ENCODE peak calls at places on chromosomes 3 and 15, in five cellular contexts. One of them, this sample, is unnamed.

GRCh38 chr3:52524752-52525661 is 8.7 kb downstream of the NT5DC2 start:
- DNase-seq in NCI-H460: no peak
- DNase-seq in glomerular endothelial cell: no peak
- DNase-seq in HS-5: no peak
- DNase-seq in GM10248: no peak
- DNase-seq in this sample: no peak

GRCh38 chr3:165643433-165643824 is 193.8 kb downstream of the BCHE start:
- DNase-seq in NCI-H460: no peak
- DNase-seq in glomerular endothelial cell: no peak
- DNase-seq in GM10248: no peak
- DNase-seq in HS-5: no peak
- DNase-seq in this sample: no peak

GRCh38 chr3:76509179-76509830 is 530.6 kb upstream of the ROBO2 start:
- DNase-seq in HS-5: no peak
- DNase-seq in GM10248: no peak
- DNase-seq in glomerular endothelial cell: no peak
- DNase-seq in NCI-H460: no peak
- DNase-seq in this sample: no peak

GRCh38 chr15:40323953-40324937 is 753 bp downstream of the INAFM2 start:
- DNase-seq in HS-5: no peak
- DNase-seq in NCI-H460: no peak
- DNase-seq in glomerular endothelial cell: no peak
- DNase-seq in GM10248: no peak
- DNase-seq in this sample: peak; percentile 34

GRCh38 chr3:183958226-183958625 is 59.5 kb downstream of the ABCC5 start:
- DNase-seq in HS-5: no peak
- DNase-seq in NCI-H460: no peak
- DNase-seq in glomerular endothelial cell: no peak
- DNase-seq in GM10248: no peak
- DNase-seq in this sample: no peak

GRCh38 chr15:62208884-62209283 is 43.8 kb upstream of the C2CD4B start:
- DNase-seq in HS-5: no peak
- DNase-seq in glomerular endothelial cell: no peak
- DNase-seq in GM10248: no peak
- DNase-seq in NCI-H460: no peak
- DNase-seq in this sample: no peak

GRCh38 chr3:43632269-43632733 is 10.5 kb upstream of the ANO10 start:
- DNase-seq in GM10248: no peak
- DNase-seq in glomerular endothelial cell: peak; percentile 65
- DNase-seq in NCI-H460: no peak
- DNase-seq in HS-5: peak; percentile 29
- DNase-seq in this sample: no peak

GRCh38 chr15:76642671-76643070 is 262.5 kb downstream of the SCAPER start:
- DNase-seq in HS-5: no peak
- DNase-seq in glomerular endothelial cell: no peak
- DNase-seq in NCI-H460: no peak
- DNase-seq in GM10248: no peak
- DNase-seq in this sample: no peak

GRCh38 chr3:182735672-182736071 is 57.6 kb upstream of the ATP11B start:
- DNase-seq in GM10248: no peak
- DNase-seq in HS-5: no peak
- DNase-seq in glomerular endothelial cell: peak; percentile 68
- DNase-seq in NCI-H460: no peak
- DNase-seq in this sample: no peak

GRCh38 chr3:49397470-49397869 is 14.3 kb downstream of the RHOA start:
- DNase-seq in HS-5: no peak
- DNase-seq in NCI-H460: no peak
- DNase-seq in glomerular endothelial cell: no peak
- DNase-seq in GM10248: no peak
- DNase-seq in this sample: no peak

GRCh38 chr3:173403376-173403775 is 5.8 kb downstream of the NLGN1 start:
- DNase-seq in NCI-H460: no peak
- DNase-seq in glomerular endothelial cell: no peak
- DNase-seq in HS-5: no peak
- DNase-seq in GM10248: no peak
- DNase-seq in this sample: no peak

GRCh38 chr15:64112904-64113303 is 17.1 kb downstream of the SNX1 start:
- DNase-seq in NCI-H460: no peak
- DNase-seq in GM10248: no peak
- DNase-seq in HS-5: no peak
- DNase-seq in glomerular endothelial cell: no peak
- DNase-seq in this sample: no peak

GRCh38 chr15:95127356-95127755 is 896.0 kb downstream of the MCTP2 start:
- DNase-seq in HS-5: no peak
- DNase-seq in glomerular endothelial cell: no peak
- DNase-seq in NCI-H460: no peak
- DNase-seq in GM10248: no peak
- DNase-seq in this sample: no peak

GRCh38 chr15:67107014-67107812 is 41.8 kb downstream of the SMAD3 start:
- DNase-seq in NCI-H460: peak; percentile 93
- DNase-seq in HS-5: peak; percentile 91
- DNase-seq in glomerular endothelial cell: peak; percentile 94
- DNase-seq in GM10248: no peak
- DNase-seq in this sample: no peak

GRCh38 chr15:99435761-99436346 is 129.9 kb upstream of the MEF2A start:
- DNase-seq in GM10248: no peak
- DNase-seq in HS-5: no peak
- DNase-seq in glomerular endothelial cell: no peak
- DNase-seq in NCI-H460: no peak
- DNase-seq in this sample: no peak

GRCh38 chr3:30749230-30749629 is 142.8 kb downstream of the TGFBR2 start:
- DNase-seq in GM10248: no peak
- DNase-seq in NCI-H460: no peak
- DNase-seq in glomerular endothelial cell: no peak
- DNase-seq in HS-5: no peak
- DNase-seq in this sample: no peak

GRCh38 chr3:40574661-40575060 is 49.9 kb downstream of the ZNF621 start:
- DNase-seq in glomerular endothelial cell: no peak
- DNase-seq in NCI-H460: no peak
- DNase-seq in GM10248: no peak
- DNase-seq in HS-5: no peak
- DNase-seq in this sample: no peak

GRCh38 chr3:49132437-49133225 is at the start of gene LAMB2:
- DNase-seq in NCI-H460: peak; percentile 62
- DNase-seq in HS-5: peak; percentile 47
- DNase-seq in GM10248: no peak
- DNase-seq in glomerular endothelial cell: peak; percentile 48
- DNase-seq in this sample: no peak

GRCh38 chr3:48400824-48401433 is 28.9 kb downstream of the FBXW12 start:
- DNase-seq in HS-5: no peak
- DNase-seq in glomerular endothelial cell: peak; percentile 16
- DNase-seq in NCI-H460: peak; percentile 58
- DNase-seq in GM10248: peak; percentile 86
- DNase-seq in this sample: peak; percentile 84

GRCh38 chr3:113304856-113305540 is 93.6 kb downstream of the BOC start:
- DNase-seq in NCI-H460: no peak
- DNase-seq in HS-5: no peak
- DNase-seq in GM10248: no peak
- DNase-seq in glomerular endothelial cell: no peak
- DNase-seq in this sample: no peak

GRCh38 chr3:46242120-46242519 is at the start of gene CCR3:
- DNase-seq in glomerular endothelial cell: no peak
- DNase-seq in GM10248: no peak
- DNase-seq in HS-5: no peak
- DNase-seq in NCI-H460: no peak
- DNase-seq in this sample: no peak

GRCh38 chr3:151199569-151200438 is 3.2 kb downstream of the GPR171 start:
- DNase-seq in HS-5: no peak
- DNase-seq in glomerular endothelial cell: no peak
- DNase-seq in NCI-H460: no peak
- DNase-seq in GM10248: no peak
- DNase-seq in this sample: no peak

GRCh38 chr15:20355256-20355868 is 186.2 kb downstream of the GOLGA6L6 start:
- DNase-seq in NCI-H460: no peak
- DNase-seq in HS-5: no peak
- DNase-seq in GM10248: peak; percentile 36
- DNase-seq in glomerular endothelial cell: no peak
- DNase-seq in this sample: no peak

GRCh38 chr15:32122013-32122412 is 91.7 kb downstream of the CHRNA7 start:
- DNase-seq in HS-5: no peak
- DNase-seq in NCI-H460: no peak
- DNase-seq in glomerular endothelial cell: no peak
- DNase-seq in GM10248: no peak
- DNase-seq in this sample: no peak

GRCh38 chr3:178618907-178619306 is 82.7 kb downstream of the KCNMB2 start:
- DNase-seq in NCI-H460: no peak
- DNase-seq in HS-5: no peak
- DNase-seq in glomerular endothelial cell: no peak
- DNase-seq in GM10248: no peak
- DNase-seq in this sample: no peak

GRCh38 chr15:37981781-37982180 is 47.3 kb downstream of the TMCO5A start:
- DNase-seq in GM10248: no peak
- DNase-seq in glomerular endothelial cell: no peak
- DNase-seq in HS-5: no peak
- DNase-seq in NCI-H460: peak; percentile 5
- DNase-seq in this sample: no peak

GRCh38 chr3:192727032-192727847 is at the start of gene FGF12:
- DNase-seq in NCI-H460: peak; percentile 12
- DNase-seq in glomerular endothelial cell: no peak
- DNase-seq in GM10248: peak; percentile 17
- DNase-seq in HS-5: no peak
- DNase-seq in this sample: peak; percentile 12

GRCh38 chr15:100623301-100623700 is 20.9 kb downstream of the ASB7 start:
- DNase-seq in glomerular endothelial cell: no peak
- DNase-seq in GM10248: no peak
- DNase-seq in NCI-H460: no peak
- DNase-seq in HS-5: peak; percentile 30
- DNase-seq in this sample: no peak

This sample was measured in germinal center.